ENCODE peak calls at places on chromosomes 16 and 17, in eight cellular contexts. One of them, this sample, is unnamed.

GRCh38 chr16:17365211-17365541 is 105.6 kb downstream of the XYLT1 start:
- DNase-seq in psoas muscle: no peak
- DNase-seq in WERI-Rb-1: no peak
- DNase-seq in breast epithelium: no peak
- DNase-seq in pancreas: no peak
- DNase-seq in cardiac muscle cell: peak; percentile 28
- DNase-seq in uterus: no peak
- DNase-seq in PC-3: no peak
- DNase-seq in this sample: no peak

GRCh38 chr16:4437366-4437765 is 11.7 kb downstream of the DNAJA3 start:
- DNase-seq in WERI-Rb-1: no peak
- DNase-seq in breast epithelium: no peak
- DNase-seq in uterus: no peak
- DNase-seq in PC-3: no peak
- DNase-seq in cardiac muscle cell: no peak
- DNase-seq in pancreas: no peak
- DNase-seq in psoas muscle: no peak
- DNase-seq in this sample: no peak

GRCh38 chr17:46099865-46100264 is 93.4 kb downstream of the KANSL1 start:
- DNase-seq in WERI-Rb-1: no peak
- DNase-seq in cardiac muscle cell: no peak
- DNase-seq in psoas muscle: no peak
- DNase-seq in uterus: no peak
- DNase-seq in pancreas: no peak
- DNase-seq in breast epithelium: no peak
- DNase-seq in PC-3: peak; percentile 25
- DNase-seq in this sample: no peak

GRCh38 chr16:72927199-72928088 is 120.5 kb downstream of the ZFHX3 start:
- DNase-seq in cardiac muscle cell: peak; percentile 78
- DNase-seq in pancreas: no peak
- DNase-seq in PC-3: peak; percentile 96
- DNase-seq in psoas muscle: peak; percentile 66
- DNase-seq in breast epithelium: peak; percentile 73
- DNase-seq in uterus: no peak
- DNase-seq in WERI-Rb-1: no peak
- DNase-seq in this sample: no peak

GRCh38 chr17:80012156-80012555 is 23.5 kb downstream of the TBC1D16 start:
- DNase-seq in pancreas: no peak
- DNase-seq in uterus: no peak
- DNase-seq in breast epithelium: no peak
- DNase-seq in PC-3: no peak
- DNase-seq in WERI-Rb-1: no peak
- DNase-seq in cardiac muscle cell: no peak
- DNase-seq in psoas muscle: no peak
- DNase-seq in this sample: no peak

GRCh38 chr16:50568187-50568830 is 20.1 kb downstream of the NKD1 start:
- DNase-seq in psoas muscle: no peak
- DNase-seq in PC-3: no peak
- DNase-seq in breast epithelium: no peak
- DNase-seq in WERI-Rb-1: no peak
- DNase-seq in cardiac muscle cell: no peak
- DNase-seq in uterus: no peak
- DNase-seq in pancreas: no peak
- DNase-seq in this sample: no peak

GRCh38 chr17:62968445-62968923 is 2.4 kb downstream of the TANC2 start:
- DNase-seq in uterus: no peak
- DNase-seq in psoas muscle: no peak
- DNase-seq in PC-3: peak; percentile 96
- DNase-seq in breast epithelium: no peak
- DNase-seq in cardiac muscle cell: peak; percentile 90
- DNase-seq in pancreas: peak; percentile 40
- DNase-seq in WERI-Rb-1: peak; percentile 68
- DNase-seq in this sample: peak; percentile 75

GRCh38 chr17:19013226-19013625 is 8.7 kb upstream of the FAM83G start:
- DNase-seq in PC-3: no peak
- DNase-seq in pancreas: no peak
- DNase-seq in uterus: no peak
- DNase-seq in cardiac muscle cell: no peak
- DNase-seq in breast epithelium: no peak
- DNase-seq in WERI-Rb-1: no peak
- DNase-seq in psoas muscle: peak; percentile 27
- DNase-seq in this sample: no peak

GRCh38 chr16:57123969-57124674 is 31.7 kb downstream of the CPNE2 start:
- DNase-seq in pancreas: no peak
- DNase-seq in cardiac muscle cell: no peak
- DNase-seq in breast epithelium: no peak
- DNase-seq in psoas muscle: no peak
- DNase-seq in WERI-Rb-1: no peak
- DNase-seq in uterus: no peak
- DNase-seq in PC-3: no peak
- DNase-seq in this sample: no peak
- H3K4me3 ChIP-seq in pancreas: no peak overlapping the region
- H3K4me3 ChIP-seq in cardiac muscle cell: no peak overlapping the region
- H3K4me3 ChIP-seq in breast epithelium: no peak overlapping the region
- H3K4me3 ChIP-seq in psoas muscle: no peak overlapping the region
- H3K4me3 ChIP-seq in WERI-Rb-1: no peak overlapping the region
- H3K4me3 ChIP-seq in uterus: no peak overlapping the region
- H3K4me3 ChIP-seq in PC-3: no peak overlapping the region
- H3K4me3 ChIP-seq in this sample: no peak overlapping the region

DNA sequence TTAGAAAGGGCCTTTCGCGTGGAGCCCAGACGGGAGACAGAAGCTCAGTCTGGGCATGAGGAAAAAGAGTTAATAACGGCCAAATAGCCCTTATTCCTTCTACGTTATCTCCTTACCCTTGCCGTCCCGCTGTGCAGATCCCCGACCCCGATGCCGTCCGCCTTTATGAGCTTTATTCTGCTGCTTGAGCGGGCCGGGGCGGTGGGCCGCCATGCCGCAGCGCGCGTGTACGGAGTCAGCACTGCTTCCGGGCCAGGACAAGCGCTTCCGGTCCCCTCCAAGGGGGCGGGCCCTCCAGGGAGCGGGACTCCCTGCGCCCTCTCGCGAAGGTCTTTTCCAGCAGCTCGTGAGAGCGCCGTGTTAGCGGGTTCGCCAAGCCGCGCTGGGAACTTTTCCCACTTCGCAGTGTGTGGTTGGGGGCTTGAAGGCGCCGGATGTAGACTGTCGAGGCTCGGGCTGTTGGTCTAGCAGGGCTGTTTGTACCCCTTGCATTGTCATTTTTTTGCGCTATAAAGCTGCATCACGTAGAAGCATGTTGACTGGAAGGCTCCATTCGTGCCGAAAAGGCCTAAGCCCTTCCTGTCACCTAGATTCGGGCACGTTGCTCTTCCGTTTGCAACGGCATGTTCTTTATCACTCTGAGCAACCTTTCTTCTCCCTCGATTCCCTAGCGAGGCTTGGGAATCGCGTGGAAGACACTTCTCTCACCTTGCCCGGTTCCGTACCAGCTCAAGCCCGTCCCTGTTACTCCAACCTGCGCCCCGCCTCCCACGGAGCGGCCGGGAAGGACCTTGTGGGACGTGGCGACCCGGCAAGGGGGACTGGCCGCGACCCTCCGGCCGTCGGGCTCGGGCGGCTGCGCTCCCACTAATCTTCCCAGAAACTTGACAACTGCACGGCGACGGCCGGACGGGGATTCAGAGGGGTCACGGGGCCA is at the start of gene TSR1:
- DNase-seq in breast epithelium: peak; percentile 88
- DNase-seq in WERI-Rb-1: peak; percentile 93
- DNase-seq in cardiac muscle cell: peak; percentile 93
- DNase-seq in psoas muscle: peak; percentile 95
- DNase-seq in PC-3: peak; percentile 85
- DNase-seq in pancreas: peak; percentile 87
- DNase-seq in uterus: peak; percentile 89
- DNase-seq in this sample: peak; percentile 59
- TF ChIP-seq CTCF in breast epithelium: no peak
- TF ChIP-seq CTCF in WERI-Rb-1: peak; percentile 52
- TF ChIP-seq CTCF in cardiac muscle cell: peak; percentile 25
- TF ChIP-seq CTCF in psoas muscle: no peak
- TF ChIP-seq CTCF in PC-3: no peak
- TF ChIP-seq CTCF in pancreas: no peak
- TF ChIP-seq CTCF in uterus: no peak
- TF ChIP-seq CTCF in this sample: no peak

DNA sequence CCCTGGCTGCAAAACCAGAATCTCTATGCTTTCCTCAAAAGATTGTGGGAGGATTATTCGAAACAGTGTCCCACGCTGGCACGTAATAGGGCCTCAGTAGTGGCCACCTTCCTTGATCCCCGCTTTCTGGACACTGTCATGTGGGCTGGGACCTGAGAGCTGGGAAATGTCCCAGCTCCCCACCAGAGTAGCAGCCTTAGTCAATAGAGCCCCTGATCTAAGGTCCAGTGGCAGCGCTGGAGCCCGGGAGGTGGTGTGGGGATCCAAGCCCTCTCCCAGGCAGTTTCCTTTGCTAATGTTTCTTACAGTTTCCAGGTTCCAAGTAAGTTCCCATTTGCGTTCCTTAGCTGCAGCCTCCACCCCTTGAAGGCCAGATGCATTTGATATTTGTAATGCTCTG is 69.7 kb downstream of the CCDC182 start:
- DNase-seq in uterus: no peak
- DNase-seq in breast epithelium: no peak
- DNase-seq in pancreas: no peak
- DNase-seq in PC-3: no peak
- DNase-seq in cardiac muscle cell: no peak
- DNase-seq in WERI-Rb-1: peak; percentile 35
- DNase-seq in psoas muscle: no peak
- DNase-seq in this sample: no peak
- H3K4me3 ChIP-seq in uterus: no peak overlapping the region
- H3K4me3 ChIP-seq in breast epithelium: no peak overlapping the region
- H3K4me3 ChIP-seq in pancreas: no peak overlapping the region
- H3K4me3 ChIP-seq in PC-3: no peak overlapping the region
- H3K4me3 ChIP-seq in cardiac muscle cell: no peak overlapping the region
- H3K4me3 ChIP-seq in WERI-Rb-1: no peak overlapping the region
- H3K4me3 ChIP-seq in psoas muscle: no peak overlapping the region
- H3K4me3 ChIP-seq in this sample: no peak overlapping the region

DNA sequence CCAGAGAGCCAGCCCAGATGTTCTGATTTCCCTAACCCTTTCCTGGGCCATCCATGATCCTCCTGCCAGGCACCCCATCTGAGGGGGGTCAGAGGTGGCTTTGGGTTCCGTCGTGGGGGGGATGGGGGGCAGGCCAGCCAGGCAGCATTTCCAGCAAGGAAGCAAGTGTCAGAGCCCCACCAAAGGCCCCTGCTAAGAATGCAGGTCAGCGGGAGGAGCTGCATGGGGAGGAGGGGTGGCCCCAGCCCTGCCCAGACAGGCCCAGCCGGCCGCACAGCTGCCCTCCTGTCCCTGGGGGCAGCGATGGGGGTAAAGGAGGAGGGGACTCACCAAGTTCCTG is 2.3 kb upstream of the SCRN2 start:
- DNase-seq in breast epithelium: no peak
- DNase-seq in cardiac muscle cell: no peak
- DNase-seq in psoas muscle: no peak
- DNase-seq in uterus: no peak
- DNase-seq in pancreas: no peak
- DNase-seq in PC-3: no peak
- DNase-seq in WERI-Rb-1: no peak
- DNase-seq in this sample: no peak
- TF ChIP-seq CTCF in breast epithelium: no peak
- TF ChIP-seq CTCF in cardiac muscle cell: no peak
- TF ChIP-seq CTCF in psoas muscle: no peak
- TF ChIP-seq CTCF in uterus: no peak
- TF ChIP-seq CTCF in pancreas: peak; percentile 7
- TF ChIP-seq CTCF in PC-3: peak; percentile 30
- TF ChIP-seq CTCF in WERI-Rb-1: no peak
- TF ChIP-seq CTCF in this sample: no peak

DNA sequence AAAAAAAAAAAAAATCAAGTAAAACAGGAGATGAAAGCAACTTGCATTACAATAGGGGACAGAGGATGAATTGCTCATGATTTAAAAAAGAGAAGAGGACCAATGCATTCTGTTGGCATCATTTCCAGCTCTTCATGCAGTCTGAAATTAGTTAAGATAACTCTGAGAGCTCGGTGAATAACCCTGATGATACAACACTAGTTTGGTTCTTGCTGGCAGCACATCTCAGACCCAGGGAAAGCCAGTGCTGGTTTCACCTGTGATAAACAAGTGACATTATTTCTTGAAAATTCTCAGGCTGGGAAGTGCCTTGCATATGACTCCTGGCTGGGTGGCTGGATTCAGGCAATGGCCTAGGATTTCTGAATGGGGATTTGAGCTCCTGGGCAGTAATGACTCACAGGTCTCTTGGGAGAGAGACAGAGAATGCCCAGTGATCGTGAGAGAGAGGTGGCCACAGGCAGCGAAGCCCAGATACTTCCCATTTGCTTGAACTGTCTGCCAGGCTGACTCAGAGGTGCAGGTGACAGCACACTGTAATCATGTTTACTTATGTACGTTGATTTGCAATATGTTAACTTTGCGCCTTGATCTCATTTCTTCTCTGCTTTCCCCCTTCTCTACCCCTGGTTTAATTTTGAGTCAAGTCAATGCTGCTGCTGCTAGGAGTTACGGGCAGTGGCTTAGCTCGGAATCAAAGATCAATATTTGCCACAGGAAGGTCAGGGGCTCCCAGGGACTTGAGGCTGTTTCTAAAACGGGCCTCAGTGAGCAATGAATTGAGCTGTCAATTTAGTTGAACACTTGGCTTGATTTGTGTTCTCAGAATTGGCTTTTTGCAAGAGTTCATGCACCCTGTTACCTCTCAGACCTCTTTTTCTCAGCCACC is 27.1 kb downstream of the ARSG start:
- DNase-seq in breast epithelium: no peak
- DNase-seq in pancreas: no peak
- DNase-seq in psoas muscle: peak; percentile 84
- DNase-seq in WERI-Rb-1: no peak
- DNase-seq in PC-3: peak; percentile 96
- DNase-seq in uterus: no peak
- DNase-seq in cardiac muscle cell: peak; percentile 55
- DNase-seq in this sample: no peak
- H3K4me3 ChIP-seq in breast epithelium: no peak overlapping the region
- H3K4me3 ChIP-seq in pancreas: no peak overlapping the region
- H3K4me3 ChIP-seq in psoas muscle: peak overlapping the region; percentile 10
- H3K4me3 ChIP-seq in WERI-Rb-1: no peak overlapping the region
- H3K4me3 ChIP-seq in PC-3: no peak overlapping the region
- H3K4me3 ChIP-seq in uterus: no peak overlapping the region
- H3K4me3 ChIP-seq in cardiac muscle cell: no peak overlapping the region
- H3K4me3 ChIP-seq in this sample: no peak overlapping the region

GRCh38 chr16:15682105-15682570 is 32.1 kb downstream of the NDE1 start:
- DNase-seq in cardiac muscle cell: peak; percentile 74
- DNase-seq in breast epithelium: no peak
- DNase-seq in WERI-Rb-1: peak; percentile 14
- DNase-seq in PC-3: peak; percentile 72
- DNase-seq in uterus: no peak
- DNase-seq in psoas muscle: no peak
- DNase-seq in pancreas: no peak
- DNase-seq in this sample: peak; percentile 55
- TF ChIP-seq CTCF in cardiac muscle cell: peak; percentile 60
- TF ChIP-seq CTCF in breast epithelium: no peak
- TF ChIP-seq CTCF in WERI-Rb-1: peak; percentile 24
- TF ChIP-seq CTCF in PC-3: peak; percentile 68
- TF ChIP-seq CTCF in uterus: no peak
- TF ChIP-seq CTCF in psoas muscle: peak; percentile 22
- TF ChIP-seq CTCF in pancreas: no peak
- TF ChIP-seq CTCF in this sample: peak; percentile 65

This sample was measured in HFF-Myc.